ENCODE peak calls at places on chromosomes 13 and 19, in nine cellular contexts. Z is heart right ventricle, Q is left lung, J is astrocyte, L is tibial artery, R is fibroblast of lung, N is stomach, C is uterus, G is PC-3. K is an unnamed sample. For H3K36me3, the result is how much of the 10 kb centered on the place peaks cover.

GRCh38 chr13:53151692-53152421 is 123.2 kb downstream of the OLFM4 start:
- DNase-seq in Z (no peak), Q (no peak), J (no peak), L (no peak), R (peak), N (peak), C (no peak), G (no peak), K (peak)

GRCh38 chr13:101453784-101454201 is 1.3 kb downstream of the ITGBL1 start:
- DNase-seq in Z (peak), Q (no peak), J (no peak), L (peak), R (no peak), N (peak), C (no peak), G (peak), K (no peak)

GRCh38 chr13:103859952-103860351 is 793.7 kb upstream of the SLC10A2 start:
- DNase-seq in Z (no peak), Q (no peak), J (no peak), L (no peak), R (no peak), N (no peak), C (no peak), G (no peak), K (no peak)

GRCh38 chr13:98741741-98742435 is 10.6 kb downstream of the SLC15A1 start:
- DNase-seq in Z (no peak), Q (no peak), J (no peak), L (no peak), R (no peak), N (no peak), C (no peak), G (no peak), K (no peak)

GRCh38 chr13:63737418-63737817 is 2321.8 kb upstream of the PCDH20 start:
- DNase-seq in Z (no peak), Q (no peak), J (no peak), L (no peak), R (no peak), N (no peak), C (no peak), G (no peak), K (no peak)

GRCh38 chr19:36605839-36606478 is 846 bp downstream of the ZNF382 start:
- DNase-seq in Z (no peak), Q (no peak), J (no peak), L (no peak), R (no peak), N (no peak), C (no peak), G (no peak), K (no peak)

GRCh38 chr13:50519866-50520265 is 323.6 kb downstream of the DLEU7 start:
- DNase-seq in Z (no peak), Q (no peak), J (no peak), L (no peak), R (no peak), N (no peak), C (no peak), G (no peak), K (no peak)

GRCh38 chr13:91248249-91248648 is 99.2 kb upstream of the MIR17HG start:
- DNase-seq in Z (no peak), Q (no peak), J (no peak), L (no peak), R (no peak), N (no peak), C (no peak), G (no peak), K (no peak)

GRCh38 chr13:99827011-99827410 is 144.6 kb downstream of the ZIC5 start:
- DNase-seq in Z (no peak), Q (no peak), J (no peak), L (no peak), R (peak), N (no peak), C (no peak), G (peak), K (no peak)

GRCh38 chr13:97193577-97193976 is 28.6 kb upstream of the MBNL2 start:
- DNase-seq in Z (no peak), Q (no peak), J (no peak), L (no peak), R (no peak), N (no peak), C (no peak), G (no peak), K (no peak)

GRCh38 chr13:113373811-113374485 is 10.0 kb upstream of the GRTP1 start:
- DNase-seq in Z (no peak), Q (no peak), J (no peak), L (peak), R (no peak), N (no peak), C (no peak), G (no peak), K (no peak)

GRCh38 chr13:24074687-24075086 is 85.8 kb upstream of the SPATA13 start:
- DNase-seq in Z (no peak), Q (no peak), J (no peak), L (no peak), R (no peak), N (peak), C (no peak), G (peak), K (no peak)

DNA sequence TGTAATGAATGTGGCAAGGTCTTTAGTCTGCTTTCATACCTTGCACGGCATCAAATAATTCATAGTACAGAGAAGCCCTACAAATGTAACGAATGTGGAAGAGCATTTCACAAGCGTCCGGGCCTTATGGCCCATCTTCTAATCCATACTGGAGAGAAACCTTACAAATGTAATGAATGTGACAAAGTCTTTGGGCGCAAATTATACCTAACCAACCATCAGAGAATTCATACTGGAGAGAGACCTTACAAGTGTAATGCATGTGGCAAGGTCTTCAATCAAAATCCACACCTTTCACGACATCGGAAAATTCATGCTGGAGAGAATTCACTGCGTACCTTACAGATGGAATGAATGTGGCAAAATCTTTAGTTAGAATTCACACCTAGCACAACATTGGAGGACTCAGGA is 3.3 kb upstream of the ZNF880 start:
- DNase-seq in Z (no peak), Q (no peak), J (no peak), L (no peak), R (no peak), N (no peak), C (no peak), G (no peak), K (no peak)
- H3K36me3 ChIP-seq in Z (under half), Q (under half), J (under half), L (under half), R (under half), N (half or more), C (under half), G (under half), K (under half)

DNA sequence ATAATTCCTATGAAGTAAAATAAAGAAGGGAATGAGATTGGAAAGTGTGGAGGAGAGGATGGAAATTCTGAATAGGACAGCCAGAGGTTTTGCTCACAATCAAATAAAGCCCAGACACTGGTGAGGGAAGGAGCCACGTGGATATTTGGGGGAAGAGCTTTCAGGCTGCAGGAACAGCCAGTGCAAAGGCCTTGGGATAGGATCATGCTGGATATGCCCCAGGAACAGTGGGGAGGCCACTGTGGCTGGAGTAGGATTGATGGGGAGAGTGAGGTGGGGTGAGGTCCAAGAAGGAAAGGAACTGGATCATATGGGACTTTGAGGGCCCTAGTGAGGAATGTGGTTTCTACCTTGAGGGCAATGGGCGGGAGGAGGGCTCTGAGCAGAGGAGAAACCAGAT is 4.1 kb upstream of the FXYD5 start:
- DNase-seq in Z (no peak), Q (no peak), J (no peak), L (no peak), R (no peak), N (no peak), C (no peak), G (no peak), K (no peak)
- H3K27ac ChIP-seq in Z (no peak), Q (no peak), J (no peak), L (no peak), R (no peak), N (no peak), C (no peak), G (no peak), K (no peak)

GRCh38 chr19:23285948-23286347 is 35.8 kb upstream of the ZNF724 start:
- DNase-seq in Z (no peak), Q (no peak), J (no peak), L (no peak), R (no peak), N (no peak), C (no peak), G (no peak), K (no peak)

GRCh38 chr19:23283925-23284324 is 33.7 kb upstream of the ZNF724 start:
- DNase-seq in Z (peak), Q (no peak), J (peak), L (peak), R (peak), N (peak), C (peak), G (peak), K (peak)

GRCh38 chr19:23287620-23288019 is 37.4 kb upstream of the ZNF724 start:
- DNase-seq in Z (no peak), Q (no peak), J (no peak), L (no peak), R (no peak), N (no peak), C (no peak), G (no peak), K (no peak)

GRCh38 chr19:23281663-23282276 is 31.6 kb upstream of the ZNF724 start:
- DNase-seq in Z (no peak), Q (no peak), J (no peak), L (no peak), R (no peak), N (no peak), C (no peak), G (no peak), K (no peak)

DNA sequence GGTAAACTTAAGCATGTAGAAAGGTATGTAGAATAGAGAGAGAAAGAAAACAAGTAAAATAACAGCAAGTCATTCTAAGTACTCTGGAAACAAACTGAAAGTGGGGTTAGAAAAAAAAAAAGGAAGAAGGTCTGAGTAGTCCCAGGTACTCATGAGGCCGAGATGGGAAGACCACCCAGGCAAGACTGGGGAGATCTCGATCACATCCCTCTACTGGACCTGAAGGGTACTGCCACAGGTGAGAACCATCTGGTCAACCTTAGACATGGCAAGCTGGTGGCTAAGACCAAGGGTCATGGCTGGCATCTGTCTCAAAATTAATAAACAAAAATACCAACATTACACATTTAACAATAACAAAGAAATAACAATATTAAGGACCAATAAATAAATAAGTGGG is 36.3 kb upstream of the ZNF724 start:
- DNase-seq in Z (no peak), Q (no peak), J (no peak), L (no peak), R (no peak), N (no peak), C (no peak), G (no peak), K (no peak)
- TF ChIP-seq CTCF in Z (no peak), Q (no peak), J (no peak), L (no peak), R (peak), N (no peak), C (no peak), G (peak), K (peak)

DNA sequence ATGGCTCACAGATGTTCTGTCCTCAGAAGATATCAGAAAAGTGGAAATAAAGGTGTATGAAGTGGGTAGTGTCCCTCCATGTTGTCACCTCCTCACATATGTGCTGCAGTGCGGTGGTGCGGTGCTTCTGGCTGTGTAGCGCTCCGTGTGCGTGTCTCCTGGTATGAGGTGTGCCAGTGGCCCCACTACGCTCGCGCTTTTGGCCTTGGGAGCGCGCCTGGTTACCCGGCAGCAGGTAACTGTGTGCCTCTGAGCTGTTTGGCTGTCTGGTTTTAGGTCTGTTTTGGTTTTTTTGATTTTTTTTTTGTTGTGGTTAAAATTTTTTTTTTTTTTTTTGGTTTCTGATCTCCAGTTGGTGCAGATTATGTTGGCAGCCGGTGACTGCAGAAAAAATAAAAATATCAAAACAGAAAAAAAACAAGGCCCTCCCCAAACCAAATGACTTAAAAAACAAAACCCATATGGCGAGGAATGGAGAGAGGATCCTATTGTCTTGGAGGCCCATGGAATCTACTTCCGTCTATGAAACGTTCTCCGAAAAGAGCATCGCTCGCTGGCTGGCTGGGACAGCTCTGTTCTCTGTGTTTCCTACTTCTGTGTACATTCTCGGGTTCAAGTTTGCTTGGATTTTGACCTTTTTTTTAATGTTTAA is 7.9 kb downstream of the HNRNPL start:
- DNase-seq in Z (no peak), Q (no peak), J (no peak), L (no peak), R (no peak), N (no peak), C (no peak), G (no peak), K (no peak)
- H3K36me3 ChIP-seq in Z (half or more), Q (half or more), J (half or more), L (half or more), R (half or more), N (half or more), C (under half), G (half or more), K (half or more)

K was measured in brain microvascular endothelial cell.